ENCODE peak calls at places on chromosomes 6 and 20, in seven cellular contexts. One of them, this sample, is unnamed.

GRCh38 chr20:11847827-11848226 is 69.9 kb upstream of the BTBD3 start:
- DNase-seq in tibial artery: no peak
- DNase-seq in CD8-positive, alpha-beta T cell: no peak
- DNase-seq in PC-9: no peak
- DNase-seq in endodermal cell: no peak
- DNase-seq in Peyer's patch: no peak
- DNase-seq in left ventricle myocardium inferior: no peak
- DNase-seq in this sample: no peak

GRCh38 chr20:64146301-64146935 is 17.8 kb upstream of the MYT1 start:
- DNase-seq in left ventricle myocardium inferior: no peak
- DNase-seq in PC-9: no peak
- DNase-seq in tibial artery: no peak
- DNase-seq in Peyer's patch: no peak
- DNase-seq in endodermal cell: no peak
- DNase-seq in CD8-positive, alpha-beta T cell: no peak
- DNase-seq in this sample: no peak

GRCh38 chr20:18722381-18722780 is 91.2 kb upstream of the SCP2D1 start:
- DNase-seq in CD8-positive, alpha-beta T cell: no peak
- DNase-seq in tibial artery: no peak
- DNase-seq in Peyer's patch: no peak
- DNase-seq in PC-9: no peak
- DNase-seq in endodermal cell: no peak
- DNase-seq in left ventricle myocardium inferior: no peak
- DNase-seq in this sample: peak; percentile 23

GRCh38 chr20:62759981-62760431 is 36.3 kb upstream of the MRGBP start:
- DNase-seq in CD8-positive, alpha-beta T cell: no peak
- DNase-seq in PC-9: no peak
- DNase-seq in endodermal cell: no peak
- DNase-seq in tibial artery: no peak
- DNase-seq in left ventricle myocardium inferior: no peak
- DNase-seq in Peyer's patch: no peak
- DNase-seq in this sample: no peak

GRCh38 chr6:89987140-89987539 is 92.9 kb downstream of the GJA10 start:
- DNase-seq in CD8-positive, alpha-beta T cell: no peak
- DNase-seq in tibial artery: no peak
- DNase-seq in left ventricle myocardium inferior: no peak
- DNase-seq in Peyer's patch: no peak
- DNase-seq in endodermal cell: no peak
- DNase-seq in PC-9: no peak
- DNase-seq in this sample: no peak

GRCh38 chr6:85464260-85464644 is 14.4 kb downstream of the NT5E start:
- DNase-seq in CD8-positive, alpha-beta T cell: no peak
- DNase-seq in endodermal cell: peak; percentile 29
- DNase-seq in tibial artery: peak; percentile 54
- DNase-seq in left ventricle myocardium inferior: no peak
- DNase-seq in PC-9: peak; percentile 85
- DNase-seq in Peyer's patch: no peak
- DNase-seq in this sample: peak; percentile 97

GRCh38 chr20:57708694-57709673 is 831 bp downstream of the PMEPA1 start:
- DNase-seq in Peyer's patch: peak; percentile 58
- DNase-seq in endodermal cell: no peak
- DNase-seq in tibial artery: peak; percentile 53
- DNase-seq in left ventricle myocardium inferior: peak; percentile 43
- DNase-seq in CD8-positive, alpha-beta T cell: no peak
- DNase-seq in PC-9: no peak
- DNase-seq in this sample: no peak

GRCh38 chr6:39646751-39647420 is 78.3 kb downstream of the KIF6 start:
- DNase-seq in endodermal cell: no peak
- DNase-seq in tibial artery: no peak
- DNase-seq in CD8-positive, alpha-beta T cell: no peak
- DNase-seq in PC-9: no peak
- DNase-seq in left ventricle myocardium inferior: no peak
- DNase-seq in Peyer's patch: no peak
- DNase-seq in this sample: no peak

GRCh38 chr20:58718121-58718563 is 25.5 kb downstream of the NPEPL1 start:
- DNase-seq in PC-9: no peak
- DNase-seq in left ventricle myocardium inferior: no peak
- DNase-seq in CD8-positive, alpha-beta T cell: no peak
- DNase-seq in Peyer's patch: peak; percentile 33
- DNase-seq in endodermal cell: peak; percentile 39
- DNase-seq in tibial artery: no peak
- DNase-seq in this sample: no peak

GRCh38 chr6:96626749-96627353 is 63.9 kb downstream of the FHL5 start:
- DNase-seq in endodermal cell: no peak
- DNase-seq in PC-9: no peak
- DNase-seq in tibial artery: no peak
- DNase-seq in CD8-positive, alpha-beta T cell: no peak
- DNase-seq in Peyer's patch: no peak
- DNase-seq in left ventricle myocardium inferior: no peak
- DNase-seq in this sample: peak; percentile 41

GRCh38 chr20:4113996-4114603 is 98.7 kb upstream of the RNF24 start:
- DNase-seq in tibial artery: no peak
- DNase-seq in Peyer's patch: no peak
- DNase-seq in CD8-positive, alpha-beta T cell: no peak
- DNase-seq in endodermal cell: no peak
- DNase-seq in PC-9: no peak
- DNase-seq in left ventricle myocardium inferior: no peak
- DNase-seq in this sample: no peak

GRCh38 chr6:2353412-2354137 is 108.2 kb upstream of the GMDS start:
- DNase-seq in left ventricle myocardium inferior: peak; percentile 37
- DNase-seq in Peyer's patch: peak; percentile 83
- DNase-seq in PC-9: peak; percentile 60
- DNase-seq in CD8-positive, alpha-beta T cell: peak; percentile 25
- DNase-seq in tibial artery: peak; percentile 75
- DNase-seq in endodermal cell: peak; percentile 90
- DNase-seq in this sample: peak; percentile 74

GRCh38 chr20:13995086-13995665 is at the start of gene MACROD2:
- DNase-seq in endodermal cell: peak; percentile 99
- DNase-seq in Peyer's patch: peak; percentile 92
- DNase-seq in tibial artery: peak; percentile 75
- DNase-seq in PC-9: peak; percentile 91
- DNase-seq in CD8-positive, alpha-beta T cell: peak; percentile 15
- DNase-seq in left ventricle myocardium inferior: peak; percentile 82
- DNase-seq in this sample: peak; percentile 85

GRCh38 chr6:38773338-38773737 is 58.2 kb downstream of the DNAH8 start:
- DNase-seq in tibial artery: no peak
- DNase-seq in endodermal cell: peak; percentile 89
- DNase-seq in CD8-positive, alpha-beta T cell: no peak
- DNase-seq in left ventricle myocardium inferior: no peak
- DNase-seq in Peyer's patch: no peak
- DNase-seq in PC-9: no peak
- DNase-seq in this sample: peak; percentile 58

GRCh38 chr20:44730441-44730840 is 15.2 kb upstream of the KCNK15 start:
- DNase-seq in Peyer's patch: no peak
- DNase-seq in left ventricle myocardium inferior: peak; percentile 0
- DNase-seq in tibial artery: no peak
- DNase-seq in CD8-positive, alpha-beta T cell: no peak
- DNase-seq in endodermal cell: no peak
- DNase-seq in PC-9: peak; percentile 97
- DNase-seq in this sample: peak; percentile 94

GRCh38 chr20:44725852-44726251 is 10.7 kb downstream of the CCN5 start:
- DNase-seq in endodermal cell: no peak
- DNase-seq in PC-9: no peak
- DNase-seq in CD8-positive, alpha-beta T cell: no peak
- DNase-seq in Peyer's patch: no peak
- DNase-seq in tibial artery: no peak
- DNase-seq in left ventricle myocardium inferior: no peak
- DNase-seq in this sample: no peak

GRCh38 chr20:44731657-44732056 is 14.0 kb upstream of the KCNK15 start:
- DNase-seq in PC-9: no peak
- DNase-seq in endodermal cell: no peak
- DNase-seq in CD8-positive, alpha-beta T cell: no peak
- DNase-seq in tibial artery: no peak
- DNase-seq in Peyer's patch: no peak
- DNase-seq in left ventricle myocardium inferior: peak; percentile 25
- DNase-seq in this sample: no peak

GRCh38 chr20:44727039-44727438 is 11.9 kb downstream of the CCN5 start:
- DNase-seq in tibial artery: no peak
- DNase-seq in CD8-positive, alpha-beta T cell: no peak
- DNase-seq in PC-9: no peak
- DNase-seq in endodermal cell: no peak
- DNase-seq in Peyer's patch: no peak
- DNase-seq in left ventricle myocardium inferior: no peak
- DNase-seq in this sample: no peak

DNA sequence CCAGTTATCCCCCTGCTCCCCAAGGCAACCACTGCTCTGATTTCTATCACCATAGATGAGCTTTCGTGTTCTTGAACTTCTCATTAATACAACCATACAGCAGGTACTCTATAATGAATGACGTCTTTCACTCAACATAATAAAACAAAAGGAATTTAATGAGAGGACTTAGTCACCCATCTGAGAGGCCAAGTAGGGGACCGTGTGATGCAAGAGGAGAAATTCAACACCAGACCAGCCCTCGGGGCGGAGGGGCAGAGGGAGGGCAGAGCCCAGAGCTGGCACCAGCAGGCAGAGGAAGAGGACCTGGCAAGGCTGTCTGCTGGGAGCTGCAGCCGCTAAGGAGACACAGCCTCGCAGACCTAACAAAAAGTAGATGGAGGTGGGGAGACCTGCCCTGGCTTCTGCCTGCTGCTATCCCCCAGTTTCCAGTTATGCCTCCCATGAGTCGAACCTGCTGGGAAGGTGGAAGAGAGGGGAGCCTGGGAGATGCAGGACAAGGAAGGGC is 13.7 kb downstream of the CCN5 start:
- DNase-seq in tibial artery: peak; percentile 87
- DNase-seq in endodermal cell: peak; percentile 81
- DNase-seq in Peyer's patch: peak; percentile 63
- DNase-seq in left ventricle myocardium inferior: peak; percentile 64
- DNase-seq in PC-9: peak; percentile 98
- DNase-seq in CD8-positive, alpha-beta T cell: no peak
- DNase-seq in this sample: peak; percentile 90
- H3K4me3 ChIP-seq in tibial artery: no peak overlapping the region
- H3K4me3 ChIP-seq in endodermal cell: no peak overlapping the region
- H3K4me3 ChIP-seq in Peyer's patch: no peak overlapping the region
- H3K4me3 ChIP-seq in left ventricle myocardium inferior: peak overlapping the region; percentile 34
- H3K4me3 ChIP-seq in PC-9: peak overlapping the region; percentile 4
- H3K4me3 ChIP-seq in CD8-positive, alpha-beta T cell: no peak overlapping the region
- H3K4me3 ChIP-seq in this sample: no peak overlapping the region

GRCh38 chr6:33607784-33608161 is 13.3 kb upstream of the ITPR3 start:
- DNase-seq in Peyer's patch: peak; percentile 80
- DNase-seq in CD8-positive, alpha-beta T cell: no peak
- DNase-seq in PC-9: no peak
- DNase-seq in tibial artery: no peak
- DNase-seq in left ventricle myocardium inferior: no peak
- DNase-seq in endodermal cell: peak; percentile 57
- DNase-seq in this sample: peak; percentile 30
- TF ChIP-seq CTCF in Peyer's patch: no peak
- TF ChIP-seq CTCF in CD8-positive, alpha-beta T cell: no peak
- TF ChIP-seq CTCF in PC-9: peak; percentile 48
- TF ChIP-seq CTCF in tibial artery: no peak
- TF ChIP-seq CTCF in left ventricle myocardium inferior: peak; percentile 31
- TF ChIP-seq CTCF in endodermal cell: peak; percentile 47
- TF ChIP-seq CTCF in this sample: peak; percentile 51

GRCh38 chr6:107315116-107315515 is 144.2 kb downstream of the PDSS2 start:
- DNase-seq in Peyer's patch: no peak
- DNase-seq in tibial artery: no peak
- DNase-seq in endodermal cell: no peak
- DNase-seq in PC-9: no peak
- DNase-seq in CD8-positive, alpha-beta T cell: no peak
- DNase-seq in left ventricle myocardium inferior: no peak
- DNase-seq in this sample: no peak

GRCh38 chr6:107321793-107322192 is 137.6 kb downstream of the PDSS2 start:
- DNase-seq in CD8-positive, alpha-beta T cell: no peak
- DNase-seq in endodermal cell: no peak
- DNase-seq in left ventricle myocardium inferior: no peak
- DNase-seq in PC-9: peak; percentile 18
- DNase-seq in tibial artery: no peak
- DNase-seq in Peyer's patch: no peak
- DNase-seq in this sample: no peak

GRCh38 chr6:107318100-107318736 is 141.1 kb downstream of the PDSS2 start:
- DNase-seq in PC-9: no peak
- DNase-seq in Peyer's patch: peak; percentile 76
- DNase-seq in CD8-positive, alpha-beta T cell: no peak
- DNase-seq in tibial artery: peak; percentile 35
- DNase-seq in endodermal cell: peak; percentile 79
- DNase-seq in left ventricle myocardium inferior: peak; percentile 27
- DNase-seq in this sample: peak; percentile 50

GRCh38 chr6:107323133-107323785 is 136.1 kb downstream of the PDSS2 start:
- DNase-seq in Peyer's patch: no peak
- DNase-seq in CD8-positive, alpha-beta T cell: no peak
- DNase-seq in endodermal cell: no peak
- DNase-seq in PC-9: no peak
- DNase-seq in left ventricle myocardium inferior: no peak
- DNase-seq in tibial artery: no peak
- DNase-seq in this sample: no peak

DNA sequence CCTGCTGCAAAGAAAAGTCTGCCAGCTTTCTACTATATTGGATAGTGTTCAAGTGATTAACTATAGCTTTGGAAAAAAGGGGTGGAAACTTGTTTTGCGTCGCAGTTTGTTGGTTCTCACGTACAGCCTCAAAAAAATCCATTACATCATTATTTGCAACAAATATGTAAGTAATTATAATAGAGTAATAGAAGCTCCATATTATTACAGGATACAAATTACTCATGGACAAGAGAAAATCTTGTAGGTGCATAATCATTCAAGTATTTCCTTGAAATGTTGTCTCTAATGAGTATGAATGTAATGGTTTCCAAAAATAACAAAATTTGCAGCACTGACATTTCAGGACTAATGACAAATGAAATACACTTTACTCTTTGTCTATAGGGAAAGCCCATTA is 139.2 kb downstream of the PDSS2 start:
- DNase-seq in left ventricle myocardium inferior: no peak
- DNase-seq in PC-9: no peak
- DNase-seq in CD8-positive, alpha-beta T cell: no peak
- DNase-seq in endodermal cell: no peak
- DNase-seq in Peyer's patch: no peak
- DNase-seq in tibial artery: no peak
- DNase-seq in this sample: no peak
- H3K27me3 ChIP-seq in left ventricle myocardium inferior: no peaks in the 10 kb centered on the region
- H3K27me3 ChIP-seq in PC-9: no peaks in the 10 kb centered on the region
- H3K27me3 ChIP-seq in CD8-positive, alpha-beta T cell: no peaks in the 10 kb centered on the region
- H3K27me3 ChIP-seq in endodermal cell: no peaks in the 10 kb centered on the region
- H3K27me3 ChIP-seq in Peyer's patch: no peaks in the 10 kb centered on the region
- H3K27me3 ChIP-seq in tibial artery: no peaks in the 10 kb centered on the region
- H3K27me3 ChIP-seq in this sample: no peaks in the 10 kb centered on the region

GRCh38 chr6:70415247-70415646 is 1.9 kb downstream of the FAM135A start:
- DNase-seq in CD8-positive, alpha-beta T cell: no peak
- DNase-seq in tibial artery: no peak
- DNase-seq in endodermal cell: no peak
- DNase-seq in PC-9: no peak
- DNase-seq in left ventricle myocardium inferior: no peak
- DNase-seq in Peyer's patch: no peak
- DNase-seq in this sample: peak; percentile 1

GRCh38 chr6:70413829-70414494 is 654 bp downstream of the FAM135A start:
- DNase-seq in CD8-positive, alpha-beta T cell: no peak
- DNase-seq in Peyer's patch: peak; percentile 55
- DNase-seq in PC-9: no peak
- DNase-seq in endodermal cell: no peak
- DNase-seq in left ventricle myocardium inferior: no peak
- DNase-seq in tibial artery: no peak
- DNase-seq in this sample: peak; percentile 21

GRCh38 chr6:70414813-70415212 is 1.5 kb downstream of the FAM135A start:
- DNase-seq in Peyer's patch: no peak
- DNase-seq in CD8-positive, alpha-beta T cell: no peak
- DNase-seq in PC-9: no peak
- DNase-seq in tibial artery: no peak
- DNase-seq in left ventricle myocardium inferior: no peak
- DNase-seq in endodermal cell: no peak
- DNase-seq in this sample: peak; percentile 1

GRCh38 chr6:70413114-70413828 is at the start of gene FAM135A:
- DNase-seq in left ventricle myocardium inferior: peak; percentile 96
- DNase-seq in endodermal cell: peak; percentile 100
- DNase-seq in Peyer's patch: peak; percentile 100
- DNase-seq in tibial artery: peak; percentile 97
- DNase-seq in CD8-positive, alpha-beta T cell: peak; percentile 91
- DNase-seq in PC-9: peak; percentile 91
- DNase-seq in this sample: peak; percentile 95

GRCh38 chr6:70415660-70416059 is 2.4 kb downstream of the FAM135A start:
- DNase-seq in left ventricle myocardium inferior: no peak
- DNase-seq in Peyer's patch: no peak
- DNase-seq in tibial artery: no peak
- DNase-seq in endodermal cell: no peak
- DNase-seq in PC-9: no peak
- DNase-seq in CD8-positive, alpha-beta T cell: no peak
- DNase-seq in this sample: peak; percentile 55
- H3K4me3 ChIP-seq in left ventricle myocardium inferior: no peak overlapping the region
- H3K4me3 ChIP-seq in Peyer's patch: no peak overlapping the region
- H3K4me3 ChIP-seq in tibial artery: no peak overlapping the region
- H3K4me3 ChIP-seq in endodermal cell: no peak overlapping the region
- H3K4me3 ChIP-seq in PC-9: no peak overlapping the region
- H3K4me3 ChIP-seq in CD8-positive, alpha-beta T cell: no peak overlapping the region
- H3K4me3 ChIP-seq in this sample: no peak overlapping the region